ENCODE peak calls at places on chromosomes 7 and 10, in seven cellular contexts. M is psoas muscle, I is endothelial cell of umbilical vein, Z is adrenal gland, N is tibial artery, J is neural progenitor cell, G is transverse colon. O is an unnamed sample.

GRCh38 chr10:27783660-27784059 is 38.0 kb upstream of the MKX start:
- DNase-seq in I (peak), Z (peak), M (no peak), J (peak), N (no peak), G (no peak), O (peak)

GRCh38 chr10:68826764-68827591 is at the start of gene STOX1:
- DNase-seq in M (peak), N (peak), J (peak), G (peak), Z (peak), I (peak), O (peak)

GRCh38 chr7:78691584-78691983 is 761.9 kb downstream of the MAGI2 start:
- DNase-seq in I (no peak), N (no peak), G (no peak), Z (no peak), M (no peak), J (no peak), O (no peak)

GRCh38 chr7:37352974-37353948 is 95.4 kb downstream of the ELMO1 start:
- DNase-seq in M (peak), G (peak), Z (no peak), I (no peak), N (peak), J (peak), O (peak)

GRCh38 chr7:99752354-99752753 is 17.4 kb upstream of the CYP3A7 start:
- DNase-seq in G (peak), J (no peak), I (no peak), N (no peak), Z (peak), M (peak), O (no peak)

GRCh38 chr10:8321990-8322389 is 267.5 kb downstream of the GATA3 start:
- DNase-seq in M (no peak), N (no peak), J (peak), G (no peak), I (no peak), Z (no peak), O (no peak)

GRCh38 chr10:68046642-68047041 is 28.4 kb downstream of the HERC4 start:
- DNase-seq in M (no peak), I (no peak), J (no peak), G (no peak), Z (no peak), N (no peak), O (no peak)

GRCh38 chr7:131164025-131164899 is 163.4 kb upstream of the MKLN1 start:
- DNase-seq in J (no peak), G (no peak), I (peak), N (no peak), M (no peak), Z (no peak), O (no peak)

GRCh38 chr7:4667776-4668509 is 14.2 kb upstream of the FOXK1 start:
- DNase-seq in N (peak), M (no peak), J (no peak), G (no peak), I (no peak), Z (no peak), O (no peak)

GRCh38 chr7:2504818-2505375 is 14.7 kb upstream of the LFNG start:
- DNase-seq in N (no peak), Z (no peak), I (no peak), M (no peak), G (no peak), J (no peak), O (no peak)

GRCh38 chr7:151013728-151014497 is 10.4 kb downstream of the ATG9B start:
- DNase-seq in M (peak), G (peak), Z (peak), N (no peak), I (no peak), J (peak), O (no peak)

GRCh38 chr10:114808982-114809381 is 12.6 kb upstream of the FHIP2A start:
- DNase-seq in I (no peak), Z (no peak), M (no peak), G (no peak), J (no peak), N (no peak), O (no peak)

DNA sequence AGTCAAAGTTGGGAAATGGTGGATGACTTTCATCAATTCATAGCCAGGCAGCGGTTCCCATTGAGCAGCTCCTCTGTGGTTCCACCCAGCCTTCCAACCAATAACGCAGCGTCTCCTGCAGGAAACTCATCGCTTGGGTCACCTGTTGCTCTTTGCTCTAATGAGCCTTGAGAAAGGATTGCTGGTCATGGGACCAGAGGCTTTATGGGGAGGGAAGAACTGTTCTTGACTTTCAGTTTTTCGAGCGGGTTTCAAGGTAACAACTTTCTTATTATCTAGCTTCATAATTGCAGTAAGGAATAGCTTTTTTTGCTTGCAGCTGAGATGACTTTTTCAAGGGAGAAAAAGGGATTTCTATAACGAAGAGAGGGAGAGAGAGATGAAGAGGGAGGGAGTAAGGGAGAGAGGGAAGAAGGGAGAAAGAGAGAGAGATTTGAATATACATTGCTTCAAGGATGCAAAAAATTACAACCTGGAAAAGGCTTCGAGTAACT is 405 bp upstream of the ENTPD1 start:
- DNase-seq in I (peak), N (peak), G (peak), Z (peak), J (peak), M (no peak), O (no peak)
- H3K27ac ChIP-seq in I (no peak), N (peak), G (peak), Z (peak), J (no peak), M (peak), O (no peak)

GRCh38 chr7:55569269-55569663 is 3.0 kb downstream of the VOPP1 start:
- DNase-seq in G (no peak), J (no peak), N (no peak), Z (no peak), I (peak), M (no peak), O (no peak)

GRCh38 chr7:55569797-55570196 is 2.5 kb downstream of the VOPP1 start:
- DNase-seq in M (no peak), N (no peak), J (no peak), G (no peak), Z (no peak), I (no peak), O (no peak)

GRCh38 chr7:55570218-55570873 is 2.0 kb downstream of the VOPP1 start:
- DNase-seq in I (peak), G (no peak), M (no peak), N (no peak), Z (no peak), J (no peak), O (no peak)

GRCh38 chr7:55567495-55568070 is 4.7 kb downstream of the VOPP1 start:
- DNase-seq in M (no peak), Z (no peak), N (no peak), J (no peak), G (no peak), I (no peak), O (no peak)

GRCh38 chr7:55568613-55569268 is 3.6 kb downstream of the VOPP1 start:
- DNase-seq in J (no peak), M (no peak), Z (no peak), I (peak), G (no peak), N (no peak), O (no peak)
- TF ChIP-seq CTCF in J (no peak), M (no peak), Z (no peak), I (no peak), G (no peak), N (no peak), O (no peak)

GRCh38 chr7:76060842-76061241 is 12.9 kb downstream of the MDH2 start:
- DNase-seq in G (no peak), J (no peak), M (peak), N (no peak), I (no peak), Z (peak), O (no peak)

GRCh38 chr7:76063525-76063924 is 15.6 kb downstream of the MDH2 start:
- DNase-seq in G (peak), M (no peak), I (no peak), J (no peak), Z (peak), N (no peak), O (no peak)

GRCh38 chr7:76064208-76064970 is 16.5 kb downstream of the MDH2 start:
- DNase-seq in Z (no peak), J (no peak), G (no peak), N (no peak), I (no peak), M (no peak), O (no peak)

GRCh38 chr7:76063114-76063513 is 15.2 kb downstream of the MDH2 start:
- DNase-seq in Z (no peak), J (no peak), I (no peak), G (no peak), M (no peak), N (no peak), O (no peak)

DNA sequence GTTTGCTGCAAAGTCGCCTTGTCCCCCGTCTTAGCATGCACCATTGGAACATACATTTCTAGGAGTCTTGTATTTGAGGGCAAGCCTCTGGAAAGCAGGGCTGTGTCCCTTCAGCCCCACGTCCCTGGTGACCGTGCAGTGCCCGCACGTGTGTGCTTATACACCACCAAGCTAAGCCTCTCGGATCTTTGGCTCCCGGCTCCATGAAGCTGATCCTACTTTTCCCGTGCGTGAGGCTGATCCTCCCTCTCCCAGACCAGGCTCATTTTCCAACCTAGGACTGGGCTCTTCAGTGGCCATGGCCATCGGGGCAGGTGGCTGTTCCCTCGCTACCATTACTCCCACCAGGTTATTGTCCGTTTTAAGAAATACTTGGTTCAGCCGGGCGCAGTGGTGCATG is 14.3 kb downstream of the MDH2 start:
- DNase-seq in N (no peak), J (no peak), I (no peak), G (no peak), Z (no peak), M (no peak), O (no peak)
- H3K27ac ChIP-seq in N (no peak), J (no peak), I (no peak), G (no peak), Z (no peak), M (no peak), O (no peak)

DNA sequence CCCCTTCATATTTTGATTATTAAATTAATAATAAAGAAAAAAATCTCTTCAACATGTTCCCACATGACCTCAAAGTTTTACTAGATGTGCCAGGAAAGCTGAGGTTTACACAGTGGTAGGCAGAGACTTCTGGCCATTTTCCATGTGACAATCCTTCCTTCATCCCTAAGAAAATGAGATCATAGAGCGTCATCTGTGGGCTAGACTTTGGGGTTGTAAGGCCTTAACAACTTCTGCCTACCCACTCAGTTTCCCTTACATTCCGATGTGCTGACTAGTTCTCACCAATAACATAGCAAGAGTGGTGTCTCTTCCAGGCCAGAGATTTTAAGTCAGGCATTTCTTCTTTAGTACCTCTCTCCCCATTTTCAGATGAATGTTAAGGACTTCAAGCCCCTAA is 171.1 kb upstream of the PHF14 start:
- DNase-seq in G (no peak), J (no peak), M (no peak), I (no peak), Z (no peak), N (no peak), O (no peak)
- TF ChIP-seq CTCF in G (no peak), J (no peak), M (no peak), I (no peak), Z (no peak), N (no peak), O (no peak)

GRCh38 chr10:62632071-62632809 is 172.3 kb upstream of the ADO start:
- DNase-seq in N (no peak), G (peak), I (no peak), Z (peak), M (no peak), J (no peak), O (no peak)
- H3K27ac ChIP-seq in N (no peak), G (no peak), I (no peak), Z (no peak), M (no peak), J (no peak), O (no peak)

DNA sequence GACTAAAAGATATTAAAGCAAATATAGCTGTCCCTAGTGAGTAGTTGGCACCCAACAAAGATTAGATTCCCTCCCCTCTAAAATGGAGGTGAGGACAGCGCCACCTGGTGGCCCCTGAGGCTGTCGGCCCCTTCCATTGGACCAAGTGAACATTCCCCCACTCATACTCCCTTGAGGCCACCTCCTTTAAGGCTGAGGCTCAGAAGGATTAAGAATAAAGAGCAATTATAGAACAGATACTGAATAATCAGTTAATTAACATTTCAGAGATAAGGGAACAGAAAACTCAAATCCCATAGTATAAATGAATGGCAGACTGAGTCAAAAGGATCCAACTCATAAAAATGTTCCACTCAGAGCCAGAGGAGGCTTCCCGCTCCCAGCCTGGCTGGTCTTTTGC is 130.4 kb upstream of the GHITM start:
- DNase-seq in J (peak), I (peak), G (peak), Z (peak), M (no peak), N (no peak), O (peak)
- TF ChIP-seq CTCF in J (peak), I (peak), G (peak), Z (peak), M (peak), N (peak), O (peak)

GRCh38 chr7:94421711-94422110 is 27.0 kb downstream of the COL1A2 start:
- DNase-seq in M (no peak), G (no peak), N (no peak), Z (no peak), J (no peak), I (no peak), O (no peak)
- H3K27ac ChIP-seq in M (no peak), G (peak), N (peak), Z (no peak), J (no peak), I (no peak), O (no peak)

DNA sequence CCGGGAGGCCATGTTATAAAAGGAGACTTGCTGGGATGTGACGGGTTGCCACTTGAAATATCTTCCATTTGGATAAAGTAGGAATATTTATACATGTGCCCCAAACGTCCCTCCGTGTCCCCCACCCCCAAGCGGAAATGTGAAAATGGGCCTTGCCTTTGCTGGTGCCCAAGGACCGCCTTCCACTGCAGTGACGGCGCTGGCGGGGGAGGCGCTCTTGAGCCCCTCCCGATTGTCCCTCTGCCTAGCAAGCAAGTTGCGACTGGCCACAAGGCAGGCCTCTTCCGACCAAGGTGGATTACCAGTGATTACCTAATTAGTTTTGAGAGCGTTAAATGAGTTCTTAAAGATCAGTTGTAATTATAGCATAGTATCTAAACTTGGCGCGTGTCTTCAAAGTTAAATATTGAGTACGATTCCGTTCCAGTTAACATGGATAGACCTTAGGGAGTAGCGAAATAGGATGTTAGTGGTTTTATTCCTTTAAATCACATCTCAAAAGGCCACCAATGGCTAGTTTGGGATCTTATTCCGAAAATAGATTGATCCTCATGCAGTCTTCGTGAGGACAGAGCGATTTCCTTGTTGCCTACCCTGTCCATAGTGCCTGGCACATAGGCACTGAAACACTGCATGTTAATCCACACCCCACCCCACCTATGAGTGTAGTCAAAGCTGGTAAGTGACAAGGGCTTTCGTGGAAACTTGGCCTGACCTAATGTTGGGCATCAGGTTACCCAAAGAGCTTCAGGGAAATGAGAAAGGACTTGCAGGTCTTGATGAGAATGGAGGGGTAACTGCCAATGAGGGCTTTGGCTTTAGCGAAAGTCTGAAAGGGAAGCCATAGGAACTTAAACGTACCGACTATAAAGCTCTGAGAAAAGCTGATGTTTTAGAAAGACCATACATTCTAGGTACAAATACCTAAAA is 1.1 kb downstream of the PPIA start:
- DNase-seq in J (peak), G (peak), Z (peak), N (peak), M (peak), I (peak), O (peak)
- TF ChIP-seq CTCF in J (peak), G (peak), Z (peak), N (peak), M (peak), I (peak), O (peak)

GRCh38 chr7:22879285-22879684 is 56.6 kb upstream of the TOMM7 start:
- DNase-seq in N (no peak), J (no peak), G (no peak), Z (no peak), I (no peak), M (no peak), O (no peak)

GRCh38 chr7:22879718-22880306 is 57.2 kb upstream of the TOMM7 start:
- DNase-seq in J (no peak), M (no peak), Z (no peak), G (no peak), N (no peak), I (no peak), O (no peak)

GRCh38 chr7:22890773-22891172 is 68.1 kb upstream of the TOMM7 start:
- DNase-seq in M (no peak), I (no peak), Z (no peak), N (no peak), J (no peak), G (no peak), O (no peak)

GRCh38 chr7:22885824-22886255 is 63.2 kb upstream of the TOMM7 start:
- DNase-seq in N (no peak), Z (no peak), J (no peak), I (no peak), G (no peak), M (no peak), O (no peak)

DNA sequence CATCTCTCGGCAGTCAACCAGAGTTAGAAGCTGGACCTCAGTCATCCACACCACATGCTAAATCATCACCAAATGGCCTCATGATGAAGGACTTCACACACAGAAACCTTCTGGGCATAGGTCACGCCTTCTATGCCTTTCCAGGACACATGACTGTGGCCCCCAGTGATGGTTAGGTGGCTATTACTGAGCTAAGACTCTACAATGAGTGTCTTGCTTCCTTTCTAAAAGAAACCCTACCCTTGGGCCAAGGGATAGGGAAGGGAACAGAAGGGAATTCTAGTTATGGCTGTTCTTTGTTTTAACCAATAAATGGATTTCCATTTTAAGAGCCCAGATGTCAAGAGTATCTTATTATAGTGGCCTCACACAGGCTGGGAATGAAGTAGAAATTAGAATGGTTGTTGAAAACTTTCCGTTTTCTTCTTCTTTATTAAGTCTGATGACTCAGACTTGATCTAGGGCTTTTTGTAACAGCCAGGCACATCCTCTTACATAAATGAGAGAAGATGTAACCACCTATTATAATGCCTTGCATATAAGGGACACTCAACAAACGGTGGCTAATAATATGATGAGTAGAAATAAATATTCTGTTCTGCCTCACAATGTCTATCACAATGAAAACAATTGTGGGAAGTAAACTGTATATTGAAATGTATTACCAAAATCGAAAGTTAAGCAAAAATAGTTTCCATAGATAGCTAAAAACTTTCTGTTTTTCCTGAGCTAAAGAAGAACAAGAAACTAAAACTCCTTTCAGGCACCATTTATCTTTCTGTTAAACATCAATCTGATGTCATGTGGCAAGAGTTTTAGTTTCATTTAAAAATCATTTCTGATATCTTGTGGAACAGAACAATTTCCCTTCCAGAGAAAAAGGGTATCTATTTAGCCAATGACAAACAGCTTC is 62.5 kb upstream of the TOMM7 start:
- DNase-seq in M (no peak), I (no peak), G (no peak), J (no peak), Z (no peak), N (no peak), O (no peak)
- H3K27ac ChIP-seq in M (no peak), I (no peak), G (no peak), J (no peak), Z (no peak), N (no peak), O (no peak)

GRCh38 chr10:23695825-23696420 is 257.0 kb downstream of the OTUD1 start:
- DNase-seq in G (no peak), I (no peak), M (no peak), Z (no peak), J (peak), N (no peak), O (no peak)
- TF ChIP-seq CTCF in G (no peak), I (no peak), M (no peak), Z (no peak), J (peak), N (no peak), O (no peak)